ENCODE peak calls at places on chromosomes 4 and X, in six cellular contexts. H, C, W, Y, P and A are unnamed samples.

GRCh38 chr4:15400911-15401671 is 26.7 kb upstream of the C1QTNF7 start:
- DNase-seq in H (peak), C (peak), W (peak), Y (peak), P (peak), A (no peak)

GRCh38 chr4:87633239-87633638 is 16.8 kb upstream of the DMP1 start:
- DNase-seq in H (no peak), C (peak), W (no peak), Y (peak), P (peak), A (no peak)

GRCh38 chrX:11531226-11531625 is 134.5 kb downstream of the ARHGAP6 start:
- DNase-seq in H (no peak), C (peak), W (no peak), Y (peak), P (peak), A (no peak)

GRCh38 chr4:3445111-3445820 is 3.5 kb downstream of the HGFAC start:
- DNase-seq in H (no peak), C (no peak), W (no peak), Y (no peak), P (no peak), A (no peak)

GRCh38 chr4:183214912-183215488 is 105.1 kb downstream of the CLDN22 start:
- DNase-seq in H (no peak), C (peak), W (no peak), Y (no peak), P (no peak), A (no peak)

GRCh38 chrX:14398725-14399124 is 130.6 kb upstream of the GLRA2 start:
- DNase-seq in H (no peak), C (peak), W (no peak), Y (peak), P (no peak), A (no peak)

GRCh38 chr4:74158561-74159396 is 861 bp downstream of the MTHFD2L start:
- DNase-seq in H (no peak), C (peak), W (no peak), Y (peak), P (peak), A (no peak)

GRCh38 chrX:133054761-133055385 is 42.0 kb downstream of the USP26 start:
- DNase-seq in H (no peak), C (no peak), W (no peak), Y (no peak), P (no peak), A (no peak)

GRCh38 chrX:41721590-41721989 is 2.4 kb upstream of the GPR82 start:
- DNase-seq in H (no peak), C (no peak), W (no peak), Y (no peak), P (no peak), A (no peak)

GRCh38 chr4:117755438-117755837 is 278.8 kb upstream of the NDST3 start:
- DNase-seq in H (no peak), C (no peak), W (no peak), Y (no peak), P (no peak), A (no peak)

GRCh38 chr4:40211224-40212185 is 14.7 kb downstream of the RHOH start:
- DNase-seq in H (no peak), C (peak), W (no peak), Y (peak), P (peak), A (no peak)

GRCh38 chrX:107324493-107325310 is 118.3 kb downstream of the DNAAF6 start:
- DNase-seq in H (no peak), C (peak), W (no peak), Y (peak), P (peak), A (peak)

GRCh38 chr4:129264008-129264657 is 168.2 kb downstream of the C4orf33 start:
- DNase-seq in H (no peak), C (no peak), W (no peak), Y (no peak), P (no peak), A (no peak)

GRCh38 chr4:95547708-95548471 is 883 bp downstream of the UNC5C start:
- DNase-seq in H (no peak), C (peak), W (no peak), Y (no peak), P (no peak), A (peak)

GRCh38 chrX:50723006-50723405 is 91.0 kb downstream of the SHROOM4 start:
- DNase-seq in H (no peak), C (peak), W (no peak), Y (no peak), P (no peak), A (no peak)

GRCh38 chr4:8591626-8592365 is 769 bp upstream of the CPZ start:
- DNase-seq in H (no peak), C (no peak), W (no peak), Y (no peak), P (no peak), A (no peak)

GRCh38 chr4:172962564-172963353 is 205.9 kb upstream of the GALNT7 start:
- DNase-seq in H (no peak), C (no peak), W (no peak), Y (peak), P (peak), A (no peak)

GRCh38 chrX:24148118-24148517 is 1.4 kb upstream of the ZFX start:
- DNase-seq in H (no peak), C (no peak), W (no peak), Y (no peak), P (peak), A (no peak)

GRCh38 chr4:90127223-90127705 is at the start of gene CCSER1:
- DNase-seq in H (peak), C (peak), W (no peak), Y (peak), P (peak), A (peak)

GRCh38 chr4:178293601-178294000 is 851.4 kb upstream of the AGA start:
- DNase-seq in H (no peak), C (no peak), W (no peak), Y (no peak), P (no peak), A (no peak)

GRCh38 chr4:56655209-56655626 is 25.9 kb downstream of the HOPX start:
- DNase-seq in H (no peak), C (no peak), W (no peak), Y (peak), P (peak), A (peak)

GRCh38 chr4:151581575-151581974 is 172.6 kb downstream of the FHIP1A start:
- DNase-seq in H (no peak), C (no peak), W (no peak), Y (no peak), P (no peak), A (no peak)

GRCh38 chrX:10118530-10118929 is 38.2 kb upstream of the CLCN4 start:
- DNase-seq in H (no peak), C (no peak), W (no peak), Y (no peak), P (no peak), A (no peak)

GRCh38 chr4:13642163-13642562 is 14.6 kb upstream of the BOD1L1 start:
- DNase-seq in H (no peak), C (peak), W (no peak), Y (peak), P (peak), A (no peak)

GRCh38 chrX:134734343-134735001 is 76.2 kb upstream of the PLAC1 start:
- DNase-seq in H (no peak), C (no peak), W (no peak), Y (peak), P (peak), A (no peak)

GRCh38 chr4:52103314-52103713 is 52.2 kb downstream of the SPATA18 start:
- DNase-seq in H (no peak), C (peak), W (no peak), Y (peak), P (no peak), A (peak)

GRCh38 chrX:133921764-133922389 is 63.5 kb downstream of the GPC3 start:
- DNase-seq in H (no peak), C (peak), W (peak), Y (peak), P (peak), A (peak)

GRCh38 chrX:47278684-47279083 is 45.9 kb downstream of the USP11 start:
- DNase-seq in H (no peak), C (peak), W (no peak), Y (peak), P (peak), A (no peak)

GRCh38 chrX:40996886-40997530 is 88.2 kb upstream of the USP9X start:
- DNase-seq in H (no peak), C (peak), W (no peak), Y (peak), P (peak), A (no peak)

GRCh38 chr4:75244325-75244724 is 269.9 kb downstream of the RCHY1 start:
- DNase-seq in H (no peak), C (no peak), W (no peak), Y (no peak), P (no peak), A (no peak)

GRCh38 chr4:163694385-163694784 is 199.9 kb downstream of the TMA16 start:
- DNase-seq in H (no peak), C (peak), W (no peak), Y (peak), P (peak), A (no peak)

GRCh38 chr4:101279377-101279871 is 67.9 kb downstream of the PPP3CA start:
- DNase-seq in H (no peak), C (peak), W (no peak), Y (peak), P (peak), A (no peak)

GRCh38 chrX:109374276-109374960 is 107.5 kb downstream of the GUCY2F start:
- DNase-seq in H (no peak), C (peak), W (no peak), Y (no peak), P (no peak), A (no peak)

GRCh38 chr4:109703664-109704351 is 563 bp upstream of the CASP6 start:
- DNase-seq in H (no peak), C (no peak), W (no peak), Y (peak), P (no peak), A (no peak)

GRCh38 chr4:780730-781492 is 45.0 kb downstream of the CPLX1 start:
- DNase-seq in H (no peak), C (no peak), W (peak), Y (no peak), P (peak), A (no peak)

GRCh38 chr4:169492436-169493163 is 119.8 kb downstream of the NEK1 start:
- DNase-seq in H (no peak), C (peak), W (peak), Y (peak), P (peak), A (peak)

GRCh38 chrX:69032601-69033000 is 132.7 kb downstream of the PJA1 start:
- DNase-seq in H (peak), C (no peak), W (no peak), Y (no peak), P (peak), A (no peak)

GRCh38 chr4:124980276-124980752 is 267.8 kb upstream of the ANKRD50 start:
- DNase-seq in H (no peak), C (peak), W (no peak), Y (peak), P (peak), A (no peak)

GRCh38 chrX:123450217-123450616 is 266.1 kb downstream of the GRIA3 start:
- DNase-seq in H (no peak), C (peak), W (no peak), Y (peak), P (peak), A (peak)
- TF ChIP-seq CTCF in H (no peak), C (peak), W (peak), Y (peak), P (peak), A (peak)

DNA sequence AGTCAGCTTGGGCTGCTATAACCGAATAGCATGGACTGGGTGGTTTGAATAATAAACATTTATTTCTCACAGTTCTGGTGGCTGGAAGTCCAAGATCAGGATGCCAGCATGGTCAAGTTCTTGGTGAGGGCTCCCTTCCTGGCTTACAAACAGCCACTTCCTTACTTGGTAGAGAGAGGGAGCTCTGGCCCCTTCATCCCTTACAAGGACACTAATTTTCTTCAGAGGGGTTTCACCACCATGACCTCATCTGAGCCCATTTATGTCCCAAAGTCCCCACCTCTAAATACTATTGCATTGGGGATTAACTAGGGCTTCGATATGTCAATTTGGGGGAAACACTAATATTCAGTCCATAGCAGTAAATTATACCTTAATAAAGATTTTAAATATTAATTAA is 61.8 kb downstream of the CLNK start:
- DNase-seq in H (no peak), C (peak), W (no peak), Y (peak), P (no peak), A (peak)
- TF ChIP-seq CTCF in H (no peak), C (peak), W (no peak), Y (no peak), P (peak), A (no peak)

GRCh38 chrX:101595739-101596419 is 21.9 kb downstream of the ARMCX6 start:
- DNase-seq in H (no peak), C (peak), W (peak), Y (peak), P (peak), A (peak)
- TF ChIP-seq CTCF in H (no peak), C (peak), W (peak), Y (peak), P (peak), A (peak)

GRCh38 chrX:33434256-33435092 is 223.1 kb upstream of the DMD start:
- DNase-seq in H (peak), C (peak), W (peak), Y (peak), P (peak), A (peak)
- TF ChIP-seq CTCF in H (no peak), C (peak), W (peak), Y (peak), P (peak), A (peak)

GRCh38 chr4:106323119-106323518 is 6.8 kb downstream of the AIMP1 start:
- DNase-seq in H (no peak), C (no peak), W (no peak), Y (no peak), P (no peak), A (no peak)

GRCh38 chr4:106320235-106320634 is 3.9 kb downstream of the AIMP1 start:
- DNase-seq in H (no peak), C (no peak), W (no peak), Y (no peak), P (no peak), A (no peak)

GRCh38 chr4:106329027-106329618 is 12.8 kb downstream of the AIMP1 start:
- DNase-seq in H (no peak), C (peak), W (no peak), Y (peak), P (peak), A (no peak)

GRCh38 chr4:106325800-106326199 is 9.4 kb downstream of the AIMP1 start:
- DNase-seq in H (no peak), C (no peak), W (no peak), Y (no peak), P (no peak), A (no peak)
- TF ChIP-seq CTCF in H (no peak), C (no peak), W (no peak), Y (no peak), P (no peak), A (no peak)

DNA sequence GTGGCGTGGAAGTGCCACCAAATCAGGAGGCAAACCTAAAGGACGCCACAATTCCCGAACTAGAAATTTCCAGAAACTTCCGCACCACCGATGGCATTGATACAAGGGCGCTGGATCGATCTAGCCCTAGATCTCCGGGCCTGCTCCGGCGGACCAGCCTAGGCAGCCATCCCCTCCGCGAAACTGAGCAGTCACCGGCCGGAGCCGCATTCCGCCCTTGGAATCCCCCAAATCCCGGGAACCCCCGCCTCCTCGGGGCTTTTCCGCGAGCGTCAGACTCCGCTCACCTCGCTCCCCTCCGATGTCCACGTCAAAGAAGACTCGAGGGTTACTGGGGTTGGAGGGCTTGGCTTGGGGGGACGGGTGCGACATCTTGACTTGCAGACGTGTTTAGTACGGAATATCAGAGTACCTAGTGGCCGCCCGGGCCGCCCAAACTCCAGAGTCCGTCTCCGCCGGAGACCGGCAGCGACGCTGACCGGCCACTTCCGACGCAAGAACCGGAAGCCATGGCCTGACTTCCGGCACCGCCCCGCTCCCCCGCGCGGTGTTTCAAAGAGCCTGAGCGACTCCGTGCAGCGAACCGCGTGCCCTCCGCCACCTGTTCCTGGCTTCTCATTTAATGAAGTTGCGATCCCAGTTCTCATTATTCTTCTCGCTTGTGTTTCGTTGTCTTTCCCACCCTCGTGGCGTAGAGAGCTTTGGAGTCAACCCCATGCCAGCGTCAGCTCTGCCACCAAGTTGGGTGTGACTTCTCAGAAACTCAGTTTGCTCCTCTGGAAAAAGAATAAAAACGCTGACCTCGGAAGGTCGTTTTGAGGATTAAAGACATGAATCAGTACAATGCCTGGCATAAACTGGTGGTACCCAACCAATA is at the start of gene PPID:
- DNase-seq in H (peak), C (peak), W (peak), Y (peak), P (peak), A (peak)
- TF ChIP-seq CTCF in H (no peak), C (no peak), W (no peak), Y (peak), P (no peak), A (no peak)